ENCODE peak calls at places on chromosomes 6 and 20, in six cellular contexts. Q is fibroblast of the aortic adventitia; J is hypothalamus; D is activated naive CD4-positive, alpha-beta T cell treated with anti-CD3 and anti-CD28 coated beads, Interleukin-2, amount 50 U/mL, for 16 hours; V is tibial nerve; S is WTC11. W is an unnamed sample.
A peak's percentile ranks its signal among the peaks of the same experiment; 100 is the strongest.

GRCh38 chr6:37561361-37561760 is 61.7 kb upstream of the CCDC167 start:
- DNase-seq in Q (no peak), J (no peak), D (no peak), V (no peak), S (no peak), W (no peak)

GRCh38 chr6:46828939-46829338 is 35.8 kb downstream of the MEP1A start:
- DNase-seq in Q (no peak), J (no peak), D (no peak), V (no peak), S (no peak), W (no peak)

GRCh38 chr6:147782302-147782701 is 273.8 kb downstream of the SAMD5 start:
- DNase-seq in Q (no peak), J (no peak), D (no peak), V (no peak), S (no peak), W (no peak)

GRCh38 chr20:51346686-51347485 is 195.6 kb downstream of the NFATC2 start:
- DNase-seq in Q (peak; percentile 73), J (no peak), D (no peak), V (no peak), S (no peak), W (no peak)

GRCh38 chr20:62500237-62500864 is 24.6 kb upstream of the GATA5 start:
- DNase-seq in Q (peak; percentile 50), J (peak; percentile 57), D (peak; percentile 84), V (peak; percentile 81), S (peak; percentile 88), W (peak; percentile 90)

GRCh38 chr6:112205521-112206458 is 48.6 kb downstream of the LAMA4 start:
- DNase-seq in Q (peak; percentile 64), J (no peak), D (no peak), V (no peak), S (no peak), W (peak; percentile 71)

GRCh38 chr6:27422651-27423332 is 34.2 kb downstream of the ZNF391 start:
- DNase-seq in Q (peak; percentile 17), J (no peak), D (no peak), V (no peak), S (peak; percentile 47), W (no peak)

GRCh38 chr6:38052035-38052434 is 232.5 kb downstream of the ZFAND3 start:
- DNase-seq in Q (no peak), J (no peak), D (no peak), V (no peak), S (no peak), W (no peak)

GRCh38 chr6:42021847-42022754 is 28.2 kb upstream of the TAF8 start:
- DNase-seq in Q (peak; percentile 55), J (no peak), D (peak; percentile 74), V (no peak), S (peak; percentile 30), W (no peak)

GRCh38 chr6:33965766-33966165 is 162.0 kb upstream of the MLN start:
- DNase-seq in Q (no peak), J (no peak), D (no peak), V (no peak), S (no peak), W (no peak)

GRCh38 chr6:145809785-145810184 is 4.8 kb downstream of the FBXO30 start:
- DNase-seq in Q (peak; percentile 51), J (no peak), D (no peak), V (no peak), S (no peak), W (no peak)

GRCh38 chr6:150403458-150404245 is 34.8 kb downstream of the IYD start:
- DNase-seq in Q (peak; percentile 96), J (no peak), D (no peak), V (peak; percentile 52), S (no peak), W (peak; percentile 39)

GRCh38 chr20:31868853-31869672 is 1.3 kb downstream of the DUSP15 start:
- DNase-seq in Q (no peak), J (no peak), D (no peak), V (no peak), S (no peak), W (no peak)

W was measured in HAP-1.